ENCODE peak calls at places on chromosome 21, in nine cellular contexts. Y is GM13977, X is activated T-cell treated with anti-CD3 and anti-CD28 coated beads for 48 hours, N is DMS 273 treated with DMSO at 0.1 percent for 48 hours, V is NCI-H1105, Z is A549, D is fibroblast of the conjunctiva, O is GM20000, P is sciatic nerve. G is an unnamed sample.
A peak's percentile ranks its signal among the peaks of the same experiment; 100 is the strongest.

GRCh38 chr21:29238967-29239289 is 59.8 kb upstream of the BACH1 start:
- DNase-seq in V (no peak), O (no peak), N (no peak), Y (no peak), X (no peak), D (no peak), P (no peak), Z (no peak), G (peak; percentile 25)

GRCh38 chr21:42383331-42383730 is 12.5 kb downstream of the TMPRSS3 start:
- DNase-seq in Z (no peak), O (no peak), P (no peak), D (no peak), V (no peak), Y (no peak), N (no peak), X (no peak), G (no peak)

GRCh38 chr21:34983680-34984086 is 65.4 kb downstream of the RUNX1 start:
- DNase-seq in V (no peak), X (peak; percentile 65), O (peak; percentile 12), Y (no peak), P (no peak), N (no peak), D (peak; percentile 41), Z (no peak), G (no peak)

GRCh38 chr21:27423906-27424595 is 457.2 kb upstream of the ADAMTS5 start:
- DNase-seq in Y (no peak), Z (no peak), V (no peak), P (no peak), N (no peak), O (no peak), D (no peak), X (no peak), G (no peak)

GRCh38 chr21:45309541-45310381 is 22.1 kb upstream of the POFUT2 start:
- DNase-seq in Y (no peak), Z (no peak), D (no peak), X (no peak), N (no peak), O (no peak), V (no peak), P (peak; percentile 58), G (no peak)

GRCh38 chr21:35927262-35927661 is 133.1 kb downstream of the SETD4 start:
- DNase-seq in D (no peak), X (no peak), Y (no peak), O (no peak), P (no peak), V (peak; percentile 86), Z (no peak), N (no peak), G (no peak)

GRCh38 chr21:43317959-43318358 is 109.0 kb downstream of the SIK1 start:
- DNase-seq in V (no peak), X (no peak), D (no peak), P (no peak), Y (no peak), O (no peak), Z (no peak), N (no peak), G (peak; percentile 14)

GRCh38 chr21:17003763-17004373 is 509.0 kb upstream of the CXADR start:
- DNase-seq in P (no peak), Z (no peak), D (no peak), O (no peak), V (no peak), N (no peak), X (no peak), Y (no peak), G (no peak)

GRCh38 chr21:43986544-43987451 is 25.3 kb upstream of the TRAPPC10 start:
- DNase-seq in Y (no peak), D (no peak), P (no peak), X (no peak), V (no peak), Z (no peak), N (no peak), O (no peak), G (no peak)

GRCh38 chr21:42220138-42220701 is 1.3 kb downstream of the ABCG1 start:
- DNase-seq in P (peak; percentile 61), X (peak; percentile 36), N (peak; percentile 22), Y (peak; percentile 79), D (peak; percentile 28), O (peak; percentile 77), V (peak; percentile 92), Z (peak; percentile 70), G (peak; percentile 95)

G was measured in NAMALWA.